ENCODE peak calls at places on chromosomes 2 and 18, in seven cellular contexts. U, D, E, R, T, I and W are unnamed samples.

GRCh38 chr2:223488814-223489213 is 113.3 kb downstream of the SCG2 start:
- DNase-seq in U (no peak), D (no peak), E (peak), R (no peak), T (peak), I (no peak), W (no peak)

GRCh38 chr2:196137271-196137670 is 34.1 kb downstream of the STK17B start:
- DNase-seq in U (no peak), D (no peak), E (no peak), R (no peak), T (no peak), I (no peak), W (no peak)

GRCh38 chr2:127615511-127616166 is 30.3 kb upstream of the GPR17 start:
- DNase-seq in U (no peak), D (no peak), E (no peak), R (no peak), T (no peak), I (peak), W (no peak)

GRCh38 chr2:120552800-120553471 is 182.7 kb upstream of the GLI2 start:
- DNase-seq in U (peak), D (no peak), E (peak), R (peak), T (peak), I (no peak), W (peak)

GRCh38 chr18:79560042-79560860 is 119.4 kb upstream of the CTDP1 start:
- DNase-seq in U (no peak), D (no peak), E (no peak), R (no peak), T (no peak), I (no peak), W (no peak)

GRCh38 chr2:190910341-190911136 is 29.9 kb downstream of the GLS start:
- DNase-seq in U (no peak), D (no peak), E (no peak), R (no peak), T (no peak), I (no peak), W (no peak)

GRCh38 chr2:86102157-86102556 is 3.5 kb downstream of the POLR1A start:
- DNase-seq in U (no peak), D (no peak), E (no peak), R (no peak), T (no peak), I (no peak), W (no peak)

GRCh38 chr2:158998486-158999248 is 30.2 kb downstream of the TANC1 start:
- DNase-seq in U (no peak), D (no peak), E (peak), R (no peak), T (no peak), I (no peak), W (no peak)

GRCh38 chr2:71157124-71157802 is 26.8 kb downstream of the MPHOSPH10 start:
- DNase-seq in U (peak), D (peak), E (no peak), R (peak), T (peak), I (no peak), W (peak)

GRCh38 chr18:9947248-9947647 is 33.4 kb downstream of the VAPA start:
- DNase-seq in U (no peak), D (no peak), E (no peak), R (no peak), T (no peak), I (no peak), W (no peak)

GRCh38 chr2:66440692-66441091 is 5.8 kb downstream of the MEIS1 start:
- DNase-seq in U (no peak), D (no peak), E (no peak), R (no peak), T (no peak), I (no peak), W (no peak)

GRCh38 chr18:8003878-8004675 is 437.0 kb downstream of the PTPRM start:
- DNase-seq in U (no peak), D (peak), E (no peak), R (no peak), T (no peak), I (no peak), W (no peak)

GRCh38 chr2:231297108-231297908 is 98.2 kb upstream of the B3GNT7 start:
- DNase-seq in U (peak), D (peak), E (peak), R (no peak), T (peak), I (no peak), W (no peak)

GRCh38 chr2:68196120-68196716 is 38.5 kb downstream of the PNO1 start:
- DNase-seq in U (peak), D (no peak), E (no peak), R (no peak), T (no peak), I (no peak), W (peak)

GRCh38 chr2:69381337-69381737 is 5.7 kb downstream of the GFPT1 start:
- DNase-seq in U (peak), D (no peak), E (no peak), R (no peak), T (no peak), I (no peak), W (no peak)

GRCh38 chr2:3265981-3266726 is 111.5 kb downstream of the EIPR1 start:
- DNase-seq in U (no peak), D (no peak), E (no peak), R (no peak), T (no peak), I (no peak), W (no peak)

GRCh38 chr18:76528477-76529432 is 33.7 kb upstream of the ZNF516 start:
- DNase-seq in U (no peak), D (no peak), E (no peak), R (peak), T (peak), I (peak), W (no peak)

GRCh38 chr2:97914691-97915213 is 81.0 kb downstream of the TMEM131 start:
- DNase-seq in U (no peak), D (no peak), E (no peak), R (no peak), T (no peak), I (no peak), W (no peak)

GRCh38 chr2:217218269-217219140 is 358.6 kb upstream of the TNP1 start:
- DNase-seq in U (peak), D (no peak), E (no peak), R (no peak), T (no peak), I (no peak), W (no peak)